ENCODE peak calls at places on chromosomes 12 and 14, in four cellular contexts. I, O, T and M are unnamed samples.
A peak's percentile ranks its signal among the peaks of the same experiment; 100 is the strongest.

GRCh38 chr12:131869871-131870418 is 24.5 kb upstream of the ULK1 start:
- DNase-seq in I (no peak), O (no peak), T (no peak), M (no peak)

GRCh38 chr12:97464241-97465011 is 1.8 kb downstream of the RMST start:
- DNase-seq in I (no peak), O (peak; percentile 48), T (no peak), M (no peak)

GRCh38 chr14:53151523-53151866 is 1.6 kb downstream of the DDHD1 start:
- DNase-seq in I (no peak), O (no peak), T (no peak), M (no peak)

GRCh38 chr12:39692258-39692853 is 72.8 kb upstream of the ABCD2 start:
- DNase-seq in I (no peak), O (no peak), T (no peak), M (no peak)

GRCh38 chr14:68654471-68654941 is 138.4 kb downstream of the ZFP36L1 start:
- DNase-seq in I (peak; percentile 47), O (no peak), T (peak; percentile 78), M (no peak)

GRCh38 chr12:94594443-94594825 is 55.9 kb downstream of the TMCC3 start:
- DNase-seq in I (no peak), O (no peak), T (no peak), M (no peak)

GRCh38 chr12:112183141-112183581 is 57.8 kb downstream of the TRAFD1 start:
- DNase-seq in I (no peak), O (no peak), T (no peak), M (no peak)

GRCh38 chr12:46608431-46609280 is 217.1 kb downstream of the SLC38A4 start:
- DNase-seq in I (no peak), O (no peak), T (no peak), M (no peak)

GRCh38 chr14:37874429-37875109 is 279.1 kb downstream of the TTC6 start:
- DNase-seq in I (peak; percentile 81), O (peak; percentile 88), T (peak; percentile 59), M (peak; percentile 78)

GRCh38 chr12:109524466-109525278 is 47.2 kb downstream of the UBE3B start:
- DNase-seq in I (no peak), O (peak; percentile 93), T (no peak), M (no peak)

GRCh38 chr14:45838597-45838996 is 585.6 kb upstream of the MIS18BP1 start:
- DNase-seq in I (no peak), O (peak; percentile 1), T (no peak), M (no peak)

GRCh38 chr14:39452680-39453079 is 20.4 kb upstream of the FBXO33 start:
- DNase-seq in I (no peak), O (no peak), T (no peak), M (no peak)

GRCh38 chr14:104374718-104375080 is 204.9 kb upstream of the C14orf180 start:
- DNase-seq in I (no peak), O (no peak), T (no peak), M (no peak)

GRCh38 chr14:81302613-81303012 is 81.9 kb upstream of the GTF2A1 start:
- DNase-seq in I (no peak), O (no peak), T (no peak), M (no peak)

GRCh38 chr12:4719821-4720636 is at the start of gene GALNT8:
- DNase-seq in I (no peak), O (no peak), T (no peak), M (no peak)

GRCh38 chr12:5586201-5586600 is 154.3 kb downstream of the NTF3 start:
- DNase-seq in I (no peak), O (peak; percentile 23), T (no peak), M (no peak)

GRCh38 chr14:102853703-102854396 is 68.6 kb upstream of the AMN start:
- DNase-seq in I (no peak), O (no peak), T (no peak), M (no peak)

GRCh38 chr14:35215110-35215872 is 76.9 kb upstream of the PSMA6 start:
- DNase-seq in I (no peak), O (peak; percentile 50), T (no peak), M (no peak)

GRCh38 chr12:132955933-132956725 is at the start of gene ZNF605:
- DNase-seq in I (peak; percentile 89), O (peak; percentile 95), T (peak; percentile 90), M (peak; percentile 92)

GRCh38 chr14:53963491-53964227 is 7.0 kb upstream of the BMP4 start:
- DNase-seq in I (no peak), O (peak; percentile 70), T (peak; percentile 39), M (peak; percentile 39)

GRCh38 chr12:4775936-4776335 is 55.7 kb downstream of the GALNT8 start:
- DNase-seq in I (no peak), O (no peak), T (no peak), M (no peak)

GRCh38 chr12:49052451-49053208 is 8.0 kb downstream of the KMT2D start:
- DNase-seq in I (no peak), O (no peak), T (peak; percentile 12), M (no peak)

GRCh38 chr12:106780010-106780625 is 5.6 kb downstream of the RIC8B start:
- DNase-seq in I (no peak), O (no peak), T (no peak), M (no peak)

GRCh38 chr14:92460916-92461579 is 52.5 kb upstream of the RIN3 start:
- DNase-seq in I (peak; percentile 48), O (no peak), T (no peak), M (peak; percentile 51)

GRCh38 chr12:90090929-90091651 is 382.5 kb upstream of the ATP2B1 start:
- DNase-seq in I (no peak), O (peak; percentile 76), T (peak; percentile 13), M (no peak)

DNA sequence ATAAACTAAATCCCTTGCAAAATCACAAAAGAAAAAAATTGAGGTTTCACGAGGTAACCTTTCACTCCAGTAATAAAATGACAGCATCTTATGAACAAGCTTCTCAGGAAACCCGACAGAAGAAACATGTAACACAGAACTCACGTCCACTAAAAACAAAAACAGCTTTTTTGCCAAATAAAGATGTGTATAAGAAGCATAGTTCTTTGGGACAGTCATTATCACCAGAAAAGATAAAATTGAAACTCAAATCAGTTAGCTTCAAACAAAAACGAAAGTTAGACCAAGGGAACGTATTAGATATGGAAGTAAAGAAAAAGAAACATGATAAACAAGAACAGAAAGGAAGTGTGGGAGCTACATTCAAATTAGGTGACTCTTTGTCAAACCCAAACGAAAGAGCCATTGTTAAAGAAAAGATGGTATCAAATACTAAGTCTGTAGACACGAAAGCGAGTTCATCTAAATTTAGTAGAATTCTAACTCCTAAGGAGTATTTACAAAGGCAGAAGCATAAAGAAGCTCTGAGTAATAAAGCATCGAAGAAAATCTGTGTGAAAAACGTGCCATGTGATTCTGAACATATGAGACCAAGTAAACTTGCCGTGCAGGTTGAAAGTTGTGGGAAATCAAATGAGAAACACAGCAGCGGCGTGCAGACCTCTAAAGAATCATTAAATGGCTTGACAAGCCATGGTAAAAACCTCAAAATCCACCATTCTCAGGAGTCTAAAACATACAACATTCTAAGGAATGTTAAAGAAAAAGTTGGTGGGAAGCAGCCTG is 25.8 kb downstream of the RESF1 start:
- DNase-seq in I (no peak), O (no peak), T (no peak), M (no peak)
- H3K9me3 ChIP-seq in I (peaks cover 50% of the 10 kb centered on the region), O (peaks cover 37% of the 10 kb centered on the region), T (no peaks in the 10 kb centered on the region), M (peaks cover 34% of the 10 kb centered on the region)

GRCh38 chr12:114679452-114679875 is 4.5 kb downstream of the TBX3 start:
- DNase-seq in I (no peak), O (peak; percentile 60), T (no peak), M (no peak)
- H3K27ac ChIP-seq in I (no peak overlapping the region), O (no peak overlapping the region), T (no peak overlapping the region), M (peak overlapping the region; percentile 96)

GRCh38 chr14:94376108-94376975 is 12.1 kb downstream of the SERPINA1 start:
- DNase-seq in I (no peak), O (no peak), T (no peak), M (no peak)
- TF ChIP-seq CTCF in I (no peak), O (no peak), T (no peak), M (no peak)

DNA sequence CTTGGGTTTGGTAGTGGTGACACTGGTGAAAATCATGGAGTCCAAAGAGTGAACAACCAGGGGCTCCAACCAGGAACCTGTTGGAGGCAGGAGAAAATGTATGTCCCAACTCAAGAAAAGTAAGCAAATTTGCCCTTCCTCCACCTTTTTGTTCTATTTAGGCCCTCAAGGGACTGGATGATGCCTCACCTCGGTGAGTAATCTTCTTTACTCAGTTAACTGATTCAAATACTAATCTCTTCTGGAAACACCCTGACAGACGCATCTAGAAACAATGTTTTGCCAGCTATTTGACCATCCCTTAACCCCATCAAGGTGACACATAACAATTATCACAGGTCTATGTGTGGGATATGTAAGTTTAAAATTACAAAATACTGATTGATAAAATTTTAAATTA is 272.4 kb upstream of the FOXG1 start:
- DNase-seq in I (no peak), O (no peak), T (no peak), M (no peak)
- H3K9me3 ChIP-seq in I (no peaks in the 10 kb centered on the region), O (peaks cover 3% of the 10 kb centered on the region), T (no peaks in the 10 kb centered on the region), M (no peaks in the 10 kb centered on the region)

DNA sequence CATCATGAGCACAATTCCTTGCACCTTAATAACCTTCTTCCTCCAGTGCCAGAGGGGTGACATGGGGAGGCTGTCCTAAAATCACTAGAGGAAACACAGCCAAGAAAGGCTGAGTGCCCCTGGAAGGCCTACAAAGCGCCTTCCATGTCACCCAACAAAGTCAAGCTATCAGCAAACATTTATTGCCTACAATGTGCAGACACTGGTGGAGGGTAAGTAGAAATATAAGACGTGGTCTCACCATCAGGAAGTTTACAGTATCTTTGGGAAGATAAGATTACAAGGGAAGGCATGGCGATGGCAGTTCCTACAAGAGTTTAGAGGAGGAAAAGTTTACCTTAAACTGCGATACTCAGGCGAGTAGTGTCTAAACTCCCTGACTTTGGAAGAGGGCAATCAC is 27.9 kb downstream of the DMAC2L start:
- DNase-seq in I (no peak), O (no peak), T (no peak), M (no peak)
- H3K27ac ChIP-seq in I (no peak overlapping the region), O (no peak overlapping the region), T (no peak overlapping the region), M (no peak overlapping the region)

GRCh38 chr12:71460850-71461609 is 21.4 kb downstream of the LGR5 start:
- DNase-seq in I (no peak), O (no peak), T (no peak), M (no peak)

GRCh38 chr12:71456990-71457389 is 17.4 kb downstream of the LGR5 start:
- DNase-seq in I (no peak), O (peak; percentile 58), T (no peak), M (no peak)

GRCh38 chr12:71460318-71460717 is 20.7 kb downstream of the LGR5 start:
- DNase-seq in I (no peak), O (no peak), T (no peak), M (no peak)

GRCh38 chr12:71465794-71466193 is 26.2 kb downstream of the LGR5 start:
- DNase-seq in I (no peak), O (no peak), T (no peak), M (no peak)

DNA sequence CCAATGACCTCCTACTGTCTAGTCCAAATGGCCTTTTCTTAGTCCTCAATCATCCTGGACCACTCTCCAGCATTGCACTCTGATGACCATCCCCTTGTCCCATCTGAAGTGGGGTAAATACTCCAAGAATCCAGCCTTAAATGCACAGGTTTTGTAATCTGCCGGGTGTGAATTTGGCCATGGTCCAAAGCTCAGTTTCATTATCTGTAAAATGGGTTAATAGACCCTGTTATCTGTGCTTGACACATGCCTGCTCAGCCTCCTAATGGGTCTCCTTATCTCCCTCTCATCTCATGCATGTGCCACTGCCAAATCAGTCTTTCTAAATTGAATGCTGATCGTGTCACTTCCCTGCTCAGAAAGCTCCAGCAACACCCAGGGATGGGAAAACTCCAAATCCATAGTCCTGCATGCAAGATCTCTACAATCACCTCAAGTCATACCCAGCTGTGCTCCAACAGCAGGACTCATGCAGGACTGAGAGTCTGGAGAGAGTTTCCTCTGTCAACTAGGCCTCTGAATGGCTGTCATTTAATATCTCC is 22.3 kb downstream of the LGR5 start:
- DNase-seq in I (no peak), O (no peak), T (no peak), M (no peak)
- TF ChIP-seq CTCF in I (no peak), O (no peak), T (no peak), M (no peak)